ENCODE peak calls at places on chromosomes 13 and 19, in seven cellular contexts. O, R, Y, V, E, M and Q are unnamed samples.

GRCh38 chr13:111472559-111473460 is 152.4 kb downstream of the TEX29 start:
- DNase-seq in Y (no peak), E (no peak), M (no peak), O (no peak), V (peak; percentile 33), R (no peak), Q (no peak)

GRCh38 chr13:36131215-36131930 is at the start of gene DCLK1:
- DNase-seq in V (no peak), R (no peak), Y (no peak), E (no peak), O (peak; percentile 75), M (peak; percentile 54), Q (no peak)

GRCh38 chr19:7550987-7551761 is 15.7 kb downstream of the PNPLA6 start:
- DNase-seq in V (peak; percentile 65), Y (no peak), O (peak; percentile 41), M (peak; percentile 53), R (no peak), E (no peak), Q (peak; percentile 71)

GRCh38 chr13:43054803-43055802 is 31.7 kb downstream of the DNAJC15 start:
- DNase-seq in M (peak; percentile 61), O (no peak), V (no peak), Y (no peak), R (no peak), E (peak; percentile 63), Q (no peak)

GRCh38 chr13:70107498-70108271 is at the start of gene ATXN8OS:
- DNase-seq in M (no peak), R (no peak), E (no peak), O (no peak), Y (no peak), V (no peak), Q (no peak)

GRCh38 chr19:23917856-23918255 is 3.2 kb downstream of the ZNF726 start:
- DNase-seq in Y (no peak), M (no peak), V (no peak), R (no peak), O (no peak), E (no peak), Q (no peak)

GRCh38 chr19:47547175-47547574 is 25.8 kb downstream of the ZNF541 start:
- DNase-seq in M (no peak), E (no peak), V (no peak), R (no peak), Y (no peak), O (no peak), Q (no peak)

GRCh38 chr13:90956036-90956435 is 391.5 kb upstream of the MIR17HG start:
- DNase-seq in O (no peak), V (no peak), M (no peak), Y (no peak), E (no peak), R (no peak), Q (no peak)

GRCh38 chr13:88919970-88920628 is 1248.9 kb downstream of the SLITRK5 start:
- DNase-seq in E (no peak), R (peak; percentile 9), O (no peak), M (no peak), V (no peak), Y (no peak), Q (peak; percentile 29)

GRCh38 chr19:44573183-44573582 is 40.2 kb upstream of the IGSF23 start:
- DNase-seq in E (no peak), M (no peak), O (no peak), R (no peak), Y (no peak), V (no peak), Q (no peak)

GRCh38 chr13:113076681-113077401 is 28.8 kb upstream of the F7 start:
- DNase-seq in E (no peak), O (no peak), V (no peak), M (no peak), Y (no peak), R (no peak), Q (no peak)

GRCh38 chr13:23378009-23378632 is 55.4 kb downstream of the SACS start:
- DNase-seq in E (peak; percentile 86), Y (peak; percentile 17), V (peak; percentile 67), R (peak; percentile 54), O (peak; percentile 37), M (peak; percentile 100), Q (peak; percentile 56)

GRCh38 chr19:46909356-46909755 is 48.6 kb downstream of the ARHGAP35 start:
- DNase-seq in M (no peak), O (no peak), V (no peak), E (no peak), R (no peak), Y (no peak), Q (no peak)

GRCh38 chr13:89115307-89115706 is 1444.1 kb downstream of the SLITRK5 start:
- DNase-seq in R (no peak), V (no peak), Y (no peak), M (no peak), O (no peak), E (no peak), Q (no peak)

GRCh38 chr19:40609561-40610395 is 8.6 kb downstream of the LTBP4 start:
- DNase-seq in Y (peak; percentile 44), R (peak; percentile 89), O (peak; percentile 91), E (no peak), V (peak; percentile 97), M (peak; percentile 94), Q (peak; percentile 96)

GRCh38 chr13:71613347-71613746 is 253.7 kb downstream of the DACH1 start:
- DNase-seq in R (no peak), V (no peak), E (no peak), M (no peak), Y (no peak), O (no peak), Q (no peak)

GRCh38 chr13:50127726-50128291 is 112.6 kb downstream of the KCNRG start:
- DNase-seq in V (no peak), E (no peak), O (no peak), M (no peak), R (no peak), Y (no peak), Q (no peak)

GRCh38 chr13:100045355-100045754 is 43.5 kb upstream of the PCCA start:
- DNase-seq in Y (no peak), R (no peak), E (no peak), O (no peak), M (no peak), V (no peak), Q (no peak)

GRCh38 chr19:21117041-21117907 is 24.6 kb upstream of the ZNF431 start:
- DNase-seq in E (no peak), O (no peak), V (no peak), Y (no peak), R (no peak), M (peak; percentile 32), Q (no peak)